ENCODE peak calls at places on chromosome 7, in six cellular contexts. Z, M, R, Q, D and I are unnamed samples.

GRCh38 chr7:52634996-52635395 is 400.4 kb upstream of the POM121L12 start:
- DNase-seq in M (no peak), R (no peak), Z (no peak), Q (no peak), D (peak), I (no peak)

GRCh38 chr7:4245135-4245865 is 436.8 kb upstream of the FOXK1 start:
- DNase-seq in Q (no peak), R (no peak), M (no peak), Z (no peak), D (no peak), I (no peak)

GRCh38 chr7:13448243-13448642 is 541.2 kb downstream of the ETV1 start:
- DNase-seq in R (no peak), Z (no peak), D (no peak), Q (no peak), M (no peak), I (no peak)

GRCh38 chr7:30524545-30524944 is 19.9 kb upstream of the GGCT start:
- DNase-seq in M (no peak), R (no peak), Q (no peak), D (no peak), Z (no peak), I (no peak)

GRCh38 chr7:109003742-109004141 is 434.1 kb downstream of the DNAJB9 start:
- DNase-seq in D (no peak), Q (no peak), M (no peak), Z (no peak), R (peak), I (no peak)

GRCh38 chr7:87628780-87629569 is 777 bp downstream of the RUNDC3B start:
- DNase-seq in Q (no peak), R (peak), D (peak), Z (no peak), M (peak), I (peak)

GRCh38 chr7:123929107-123929506 is 4.1 kb downstream of the SPAM1 start:
- DNase-seq in R (no peak), Z (no peak), D (no peak), Q (no peak), M (no peak), I (no peak)

GRCh38 chr7:155508372-155509024 is 37.9 kb downstream of the CNPY1 start:
- DNase-seq in R (no peak), D (no peak), Q (no peak), M (no peak), Z (no peak), I (no peak)

GRCh38 chr7:112495820-112496462 is 15.2 kb downstream of the LSMEM1 start:
- DNase-seq in Z (no peak), M (no peak), Q (no peak), D (peak), R (peak), I (peak)

GRCh38 chr7:112939589-112940313 is 146.9 kb downstream of the GPR85 start:
- DNase-seq in R (peak), M (peak), D (peak), Q (peak), Z (peak), I (peak)

GRCh38 chr7:125279956-125280355 is 350.3 kb upstream of the POT1 start:
- DNase-seq in Q (no peak), M (no peak), R (no peak), D (peak), Z (no peak), I (no peak)

GRCh38 chr7:57218196-57218716 is 86.0 kb upstream of the ZNF479 start:
- DNase-seq in D (no peak), M (no peak), Z (no peak), R (no peak), Q (no peak), I (no peak)

GRCh38 chr7:3569643-3570042 is 268.6 kb downstream of the SDK1 start:
- DNase-seq in D (no peak), M (no peak), R (no peak), Z (no peak), Q (no peak), I (no peak)

GRCh38 chr7:25519962-25520562 is 291.8 kb upstream of the NPVF start:
- DNase-seq in Z (no peak), D (no peak), Q (no peak), M (no peak), R (no peak), I (no peak)

GRCh38 chr7:112497481-112497880 is 16.7 kb downstream of the LSMEM1 start:
- DNase-seq in Q (no peak), R (no peak), Z (no peak), M (no peak), D (no peak), I (no peak)

GRCh38 chr7:47475880-47476227 is 106.1 kb downstream of the TNS3 start:
- DNase-seq in Q (no peak), M (no peak), D (no peak), Z (no peak), R (no peak), I (peak)

GRCh38 chr7:113622796-113623195 is 296.0 kb downstream of the PPP1R3A start:
- DNase-seq in Z (no peak), M (no peak), D (no peak), R (no peak), Q (no peak), I (no peak)

GRCh38 chr7:159147246-159147645 is 2.6 kb upstream of the VIPR2 start:
- DNase-seq in Z (no peak), D (no peak), M (no peak), R (no peak), Q (no peak), I (no peak)

GRCh38 chr7:74002474-74003017 is 25.4 kb upstream of the ELN start:
- DNase-seq in M (peak), D (no peak), R (peak), Q (no peak), Z (no peak), I (peak)

GRCh38 chr7:4450483-4450882 is 231.6 kb upstream of the FOXK1 start:
- DNase-seq in M (no peak), Z (no peak), D (no peak), Q (no peak), R (no peak), I (no peak)

GRCh38 chr7:112286294-112287086 is 80.0 kb downstream of the ZNF277 start:
- DNase-seq in Q (no peak), D (peak), R (peak), Z (no peak), M (no peak), I (no peak)

GRCh38 chr7:157683251-157684156 is 346.7 kb downstream of the DNAJB6 start:
- DNase-seq in Z (no peak), R (no peak), M (no peak), Q (peak), D (no peak), I (no peak)

GRCh38 chr7:142331941-142332340 is 74.1 kb upstream of the PRSS58 start:
- DNase-seq in R (no peak), M (no peak), Q (no peak), Z (no peak), D (no peak), I (no peak)

GRCh38 chr7:158110661-158111555 is 476.7 kb downstream of the PTPRN2 start:
- DNase-seq in D (peak), R (no peak), Q (no peak), M (no peak), Z (no peak), I (no peak)

GRCh38 chr7:81264116-81264515 is 345.3 kb upstream of the SEMA3C start:
- DNase-seq in Z (no peak), M (no peak), R (no peak), Q (no peak), D (no peak), I (no peak)

GRCh38 chr7:157813741-157814661 is 477.2 kb downstream of the DNAJB6 start:
- DNase-seq in R (no peak), D (no peak), M (no peak), Z (no peak), Q (no peak), I (no peak)

GRCh38 chr7:157414702-157415096 is 77.9 kb downstream of the DNAJB6 start:
- DNase-seq in Q (no peak), R (no peak), M (no peak), D (peak), Z (no peak), I (no peak)